ENCODE peak calls at places on chromosomes 2 and 18, in four cellular contexts. Y, M, A and C are unnamed samples.

GRCh38 chr2:184814428-184814827 is 216.1 kb downstream of the ZNF804A start:
- DNase-seq in A (no peak), Y (no peak), M (no peak), C (no peak)

GRCh38 chr2:230665263-230665691 is 47.4 kb upstream of the CAB39 start:
- DNase-seq in M (no peak), Y (no peak), A (no peak), C (no peak)

GRCh38 chr18:66792466-66792865 is 188.6 kb upstream of the CDH19 start:
- DNase-seq in A (no peak), M (no peak), Y (no peak), C (no peak)

GRCh38 chr18:63477972-63478371 is 1.2 kb downstream of the SERPINB5 start:
- DNase-seq in A (no peak), Y (no peak), M (no peak), C (no peak)

GRCh38 chr18:59892123-59892522 is 7.7 kb upstream of the PMAIP1 start:
- DNase-seq in A (no peak), Y (no peak), M (no peak), C (no peak)

GRCh38 chr2:238868067-238868524 is 20.2 kb downstream of the TWIST2 start:
- DNase-seq in Y (no peak), M (peak; percentile 71), A (no peak), C (peak; percentile 56)

GRCh38 chr18:33469699-33470098 is 29.2 kb upstream of the CCDC178 start:
- DNase-seq in M (no peak), A (no peak), Y (no peak), C (no peak)

GRCh38 chr2:83143946-83144345 is 1315.1 kb downstream of the SUCLG1 start:
- DNase-seq in A (no peak), M (no peak), Y (no peak), C (no peak)

GRCh38 chr2:61493523-61493942 is 22.6 kb upstream of the USP34 start:
- DNase-seq in A (no peak), Y (no peak), M (no peak), C (no peak)

GRCh38 chr2:20132990-20133535 is 81.6 kb upstream of the LAPTM4A start:
- DNase-seq in A (no peak), M (no peak), Y (no peak), C (no peak)

GRCh38 chr18:72652990-72653593 is 109.0 kb upstream of the CBLN2 start:
- DNase-seq in A (no peak), Y (no peak), M (no peak), C (peak; percentile 13)

GRCh38 chr2:215369191-215369760 is 57.4 kb downstream of the ATIC start:
- DNase-seq in M (no peak), A (no peak), Y (no peak), C (no peak)

GRCh38 chr2:9982248-9982647 is 30.8 kb downstream of the GRHL1 start:
- DNase-seq in A (no peak), M (no peak), Y (no peak), C (no peak)

GRCh38 chr2:189210250-189211075 is 30.9 kb upstream of the COL5A2 start:
- DNase-seq in M (peak; percentile 88), A (peak; percentile 57), Y (no peak), C (peak; percentile 75)

GRCh38 chr2:99504844-99505584 is 15.2 kb upstream of the REV1 start:
- DNase-seq in M (no peak), Y (no peak), A (no peak), C (no peak)

GRCh38 chr2:173370198-173370597 is 15.5 kb downstream of the CDCA7 start:
- DNase-seq in Y (no peak), M (no peak), A (no peak), C (no peak)

GRCh38 chr2:69770193-69770702 is 28.3 kb downstream of the ANXA4 start:
- DNase-seq in A (no peak), Y (no peak), M (no peak), C (no peak)

GRCh38 chr2:101951296-101951695 is 40.5 kb upstream of the IL1R2 start:
- DNase-seq in M (no peak), Y (no peak), A (no peak), C (no peak)

GRCh38 chr18:47756364-47757016 is 174.0 kb downstream of the SMAD2 start:
- DNase-seq in Y (peak; percentile 66), M (no peak), A (peak; percentile 62), C (no peak)

GRCh38 chr18:59220784-59221765 is 1.1 kb downstream of the GRP start:
- DNase-seq in M (no peak), Y (no peak), A (no peak), C (no peak)

GRCh38 chr18:79672490-79673276 is 6.9 kb upstream of the CTDP1 start:
- DNase-seq in M (no peak), A (no peak), Y (no peak), C (no peak)

GRCh38 chr2:136051001-136051724 is 65.7 kb upstream of the DARS1 start:
- DNase-seq in Y (no peak), A (no peak), M (no peak), C (no peak)

GRCh38 chr18:24987271-24987932 is 364.6 kb downstream of the ZNF521 start:
- DNase-seq in M (peak; percentile 71), A (no peak), Y (no peak), C (no peak)

GRCh38 chr2:204888222-204888621 is 342.9 kb downstream of the PARD3B start:
- DNase-seq in Y (no peak), A (no peak), M (no peak), C (no peak)

DNA sequence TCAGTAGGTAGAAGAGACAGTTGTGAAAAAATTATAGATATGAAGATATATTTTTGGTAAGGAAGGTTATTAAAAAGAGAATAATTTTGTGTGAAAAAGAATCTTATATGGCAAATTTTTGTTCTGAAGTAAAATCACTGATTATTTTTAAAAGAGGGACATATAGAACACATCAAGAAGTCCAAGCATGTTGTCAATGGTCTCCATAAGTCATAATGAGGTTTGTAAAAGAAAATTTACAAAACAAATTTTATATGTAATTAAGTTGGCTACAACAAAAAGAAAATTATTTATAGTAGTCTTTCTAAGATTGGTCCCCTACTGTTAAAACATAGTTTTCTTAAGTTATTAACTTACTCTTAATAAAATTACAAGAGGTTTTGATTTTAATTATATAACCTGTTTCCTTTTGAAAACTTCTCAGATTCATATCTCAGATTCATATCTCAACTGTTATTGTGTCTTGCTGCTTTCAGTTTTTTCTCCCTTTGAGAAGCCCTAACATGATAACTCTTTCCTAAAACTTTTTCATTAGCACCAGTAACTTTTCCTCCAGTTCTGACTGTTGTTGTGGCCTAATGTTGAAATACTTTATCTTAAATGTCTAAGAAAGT is 81.2 kb downstream of the SH3YL1 start:
- DNase-seq in A (no peak), M (no peak), Y (no peak), C (no peak)
- H3K9me3 ChIP-seq in A (no peaks in the 10 kb centered on the region), M (no peaks in the 10 kb centered on the region), Y (peaks cover 11% of the 10 kb centered on the region), C (no peaks in the 10 kb centered on the region)

GRCh38 chr2:219000569-219000960 is 7.3 kb upstream of the CRYBA2 start:
- DNase-seq in A (no peak), Y (no peak), M (no peak), C (no peak)
- H3K27ac ChIP-seq in A (no peak overlapping the region), Y (no peak overlapping the region), M (no peak overlapping the region), C (no peak overlapping the region)

DNA sequence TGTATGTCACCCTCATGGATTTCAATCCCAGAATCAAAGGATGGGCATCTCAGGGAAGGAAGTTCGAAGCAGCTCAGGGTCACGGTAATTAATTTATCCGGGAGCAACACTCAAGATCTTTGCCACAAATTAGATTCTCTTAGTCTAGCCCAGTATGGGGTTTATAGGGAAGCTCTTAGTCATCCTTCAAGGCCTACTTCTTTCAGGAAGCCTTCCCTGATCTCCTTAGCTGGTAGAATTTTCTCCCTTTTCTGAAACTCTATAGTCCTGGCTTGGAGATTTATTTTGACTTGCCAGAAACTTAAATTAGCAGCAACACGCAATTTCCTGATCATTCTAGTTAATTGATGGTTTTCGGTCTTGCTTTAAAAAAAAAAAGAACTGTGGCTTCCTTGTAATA is 20.5 kb upstream of the GREB1 start:
- DNase-seq in M (no peak), A (no peak), Y (no peak), C (no peak)
- TF ChIP-seq POLR2A in M (no peak), A (no peak), Y (no peak), C (no peak)

DNA sequence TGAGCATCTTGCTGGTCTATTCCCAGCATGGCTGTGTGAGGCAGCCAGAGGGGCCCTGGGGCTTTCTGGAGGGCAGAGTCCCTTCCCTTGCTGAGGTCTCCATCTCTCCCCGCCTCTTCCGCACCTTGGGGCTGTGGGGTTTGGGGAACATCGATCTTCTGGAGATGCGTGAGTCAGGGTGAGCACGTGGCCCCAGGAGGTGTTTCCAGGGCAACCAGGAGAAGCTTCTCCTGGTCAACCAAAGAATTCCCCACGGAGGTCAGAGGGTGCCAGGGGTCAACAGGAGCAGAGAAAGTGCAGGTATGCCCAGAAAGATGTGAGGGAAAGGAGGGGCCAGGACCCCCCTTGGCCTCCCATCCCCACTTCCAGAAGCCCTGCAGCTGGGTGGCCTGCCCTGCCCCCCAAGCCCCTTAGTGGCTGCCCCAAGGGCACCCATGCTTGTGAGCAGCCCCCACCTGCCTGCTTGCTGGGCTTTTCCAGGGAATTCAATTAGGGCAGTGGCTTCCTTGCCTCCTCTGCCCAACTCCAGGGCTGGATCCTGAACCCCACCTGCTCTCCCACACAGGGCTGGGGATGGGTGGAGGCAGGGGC is 2.8 kb upstream of the PROM2 start:
- DNase-seq in A (peak; percentile 5), M (no peak), Y (no peak), C (no peak)
- H3K9me3 ChIP-seq in A (no peaks in the 10 kb centered on the region), M (no peaks in the 10 kb centered on the region), Y (no peaks in the 10 kb centered on the region), C (no peaks in the 10 kb centered on the region)